ENCODE peak calls at places on chromosomes 11 and 22, in eight cellular contexts. One of them, this sample, is unnamed.

GRCh38 chr11:124586247-124586860 is 16.6 kb downstream of the OR8A1 start:
- DNase-seq in breast epithelium: no peak
- DNase-seq in cardiac muscle cell: peak; percentile 67
- DNase-seq in brain microvascular endothelial cell: peak; percentile 68
- DNase-seq in heart left ventricle: peak; percentile 66
- DNase-seq in lower lobe of right lung: peak; percentile 59
- DNase-seq in tibial artery: no peak
- DNase-seq in spleen: no peak
- DNase-seq in this sample: peak; percentile 80

GRCh38 chr11:107576497-107577086 is 11.1 kb upstream of the ALKBH8 start:
- DNase-seq in spleen: no peak
- DNase-seq in lower lobe of right lung: no peak
- DNase-seq in brain microvascular endothelial cell: peak; percentile 53
- DNase-seq in tibial artery: no peak
- DNase-seq in breast epithelium: no peak
- DNase-seq in cardiac muscle cell: peak; percentile 52
- DNase-seq in heart left ventricle: no peak
- DNase-seq in this sample: peak; percentile 62

GRCh38 chr11:2360081-2360642 is 16.9 kb upstream of the CD81 start:
- DNase-seq in tibial artery: no peak
- DNase-seq in heart left ventricle: no peak
- DNase-seq in breast epithelium: peak; percentile 73
- DNase-seq in spleen: no peak
- DNase-seq in lower lobe of right lung: no peak
- DNase-seq in cardiac muscle cell: no peak
- DNase-seq in brain microvascular endothelial cell: no peak
- DNase-seq in this sample: no peak

GRCh38 chr22:47372111-47372581 is 609.7 kb downstream of the TBC1D22A start:
- DNase-seq in breast epithelium: no peak
- DNase-seq in tibial artery: no peak
- DNase-seq in heart left ventricle: no peak
- DNase-seq in cardiac muscle cell: no peak
- DNase-seq in brain microvascular endothelial cell: no peak
- DNase-seq in lower lobe of right lung: peak; percentile 41
- DNase-seq in spleen: peak; percentile 51
- DNase-seq in this sample: no peak

GRCh38 chr11:120431633-120432032 is 79.9 kb upstream of the GRIK4 start:
- DNase-seq in brain microvascular endothelial cell: peak; percentile 62
- DNase-seq in cardiac muscle cell: no peak
- DNase-seq in tibial artery: no peak
- DNase-seq in spleen: no peak
- DNase-seq in breast epithelium: no peak
- DNase-seq in lower lobe of right lung: no peak
- DNase-seq in heart left ventricle: no peak
- DNase-seq in this sample: peak; percentile 58

GRCh38 chr11:63889344-63889743 is 27.6 kb downstream of the RCOR2 start:
- DNase-seq in heart left ventricle: no peak
- DNase-seq in spleen: no peak
- DNase-seq in tibial artery: no peak
- DNase-seq in brain microvascular endothelial cell: no peak
- DNase-seq in lower lobe of right lung: no peak
- DNase-seq in breast epithelium: no peak
- DNase-seq in cardiac muscle cell: no peak
- DNase-seq in this sample: no peak

GRCh38 chr11:47161134-47161854 is 15.4 kb downstream of the ARFGAP2 start:
- DNase-seq in breast epithelium: peak; percentile 46
- DNase-seq in brain microvascular endothelial cell: peak; percentile 54
- DNase-seq in lower lobe of right lung: peak; percentile 61
- DNase-seq in tibial artery: no peak
- DNase-seq in cardiac muscle cell: peak; percentile 64
- DNase-seq in spleen: no peak
- DNase-seq in heart left ventricle: peak; percentile 74
- DNase-seq in this sample: peak; percentile 77

GRCh38 chr11:120853435-120853834 is 170.5 kb upstream of the TBCEL start:
- DNase-seq in breast epithelium: no peak
- DNase-seq in tibial artery: no peak
- DNase-seq in lower lobe of right lung: no peak
- DNase-seq in brain microvascular endothelial cell: no peak
- DNase-seq in spleen: no peak
- DNase-seq in heart left ventricle: no peak
- DNase-seq in cardiac muscle cell: no peak
- DNase-seq in this sample: no peak

GRCh38 chr11:102144357-102145342 is 34.4 kb downstream of the YAP1 start:
- DNase-seq in cardiac muscle cell: peak; percentile 43
- DNase-seq in lower lobe of right lung: no peak
- DNase-seq in tibial artery: peak; percentile 76
- DNase-seq in spleen: no peak
- DNase-seq in breast epithelium: no peak
- DNase-seq in brain microvascular endothelial cell: no peak
- DNase-seq in heart left ventricle: no peak
- DNase-seq in this sample: peak; percentile 60

GRCh38 chr11:70467196-70468085 is 69.1 kb downstream of the CTTN start:
- DNase-seq in tibial artery: no peak
- DNase-seq in heart left ventricle: peak; percentile 77
- DNase-seq in cardiac muscle cell: peak; percentile 77
- DNase-seq in spleen: peak; percentile 75
- DNase-seq in brain microvascular endothelial cell: peak; percentile 41
- DNase-seq in breast epithelium: peak; percentile 40
- DNase-seq in lower lobe of right lung: peak; percentile 66
- DNase-seq in this sample: peak; percentile 55

DNA sequence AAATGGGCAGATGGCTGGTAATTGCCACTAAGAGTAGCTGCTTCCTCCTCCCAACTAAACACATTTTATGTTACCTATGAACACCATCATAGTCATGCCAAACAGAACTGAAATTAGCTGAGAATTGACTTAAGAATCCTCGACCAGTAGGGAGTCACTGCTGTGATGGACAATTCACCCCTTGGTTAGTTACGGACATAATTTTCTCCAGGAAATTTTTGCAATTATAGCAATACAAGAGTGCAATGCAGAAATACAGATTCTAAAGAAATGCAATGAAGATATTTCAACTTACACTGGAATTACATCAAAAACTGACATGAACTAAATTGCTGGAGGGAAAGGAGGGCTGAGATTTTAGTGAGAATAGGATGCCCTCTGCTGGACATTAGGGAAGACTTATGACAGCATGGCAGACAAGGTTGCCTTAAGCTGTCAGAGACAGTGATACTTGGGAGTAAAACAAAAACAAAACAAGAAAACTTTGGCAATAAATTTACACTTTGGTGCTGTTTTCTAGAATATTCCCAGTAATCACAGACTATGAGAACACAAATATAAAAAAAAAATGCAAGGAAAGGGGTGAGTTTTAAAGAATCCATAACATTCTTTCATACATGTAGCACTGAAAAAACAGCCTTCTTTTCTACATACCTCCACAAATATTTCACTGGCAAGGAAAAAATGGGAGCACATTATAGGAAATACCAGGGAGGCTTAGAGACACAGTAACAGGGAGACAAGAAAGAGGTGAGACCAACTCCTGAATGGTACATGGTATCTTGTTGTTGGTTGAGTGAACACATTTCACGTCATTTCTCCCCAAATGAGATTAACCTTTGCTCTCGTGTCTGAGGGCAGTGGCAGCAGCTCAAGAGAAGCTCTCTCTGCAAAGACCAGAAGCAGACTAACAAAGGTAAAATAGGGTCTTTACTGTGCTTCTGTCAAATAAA is 11.2 kb upstream of the PPP2R1B start:
- DNase-seq in cardiac muscle cell: peak; percentile 71
- DNase-seq in lower lobe of right lung: no peak
- DNase-seq in spleen: no peak
- DNase-seq in brain microvascular endothelial cell: peak; percentile 57
- DNase-seq in tibial artery: no peak
- DNase-seq in heart left ventricle: no peak
- DNase-seq in breast epithelium: no peak
- DNase-seq in this sample: peak; percentile 90
- H3K4me3 ChIP-seq in cardiac muscle cell: no peak overlapping the region
- H3K4me3 ChIP-seq in lower lobe of right lung: no peak overlapping the region
- H3K4me3 ChIP-seq in spleen: no peak overlapping the region
- H3K4me3 ChIP-seq in brain microvascular endothelial cell: no peak overlapping the region
- H3K4me3 ChIP-seq in tibial artery: no peak overlapping the region
- H3K4me3 ChIP-seq in heart left ventricle: no peak overlapping the region
- H3K4me3 ChIP-seq in breast epithelium: no peak overlapping the region
- H3K4me3 ChIP-seq in this sample: no peak overlapping the region

DNA sequence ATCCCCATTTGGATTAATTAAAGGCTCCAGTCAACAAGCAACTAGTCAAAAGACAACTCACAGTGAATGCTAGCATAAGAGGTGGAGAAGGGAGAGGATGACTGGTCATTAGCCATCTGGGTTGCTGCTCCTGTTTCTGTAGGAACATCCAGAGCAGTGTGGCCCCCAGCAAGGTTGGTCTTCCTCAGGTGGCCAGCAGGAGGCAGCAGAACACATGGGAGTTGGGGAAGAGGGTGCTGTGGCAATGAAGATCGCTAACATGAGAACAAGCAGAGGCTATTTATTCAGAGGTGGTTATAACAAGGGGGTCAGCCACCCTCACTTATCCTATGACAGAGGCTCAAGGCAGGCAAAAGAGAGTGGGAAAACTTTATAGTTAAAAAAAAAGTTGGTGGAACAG is 21.3 kb downstream of the IZUMO1R start:
- DNase-seq in breast epithelium: no peak
- DNase-seq in spleen: no peak
- DNase-seq in heart left ventricle: no peak
- DNase-seq in lower lobe of right lung: no peak
- DNase-seq in cardiac muscle cell: peak; percentile 32
- DNase-seq in tibial artery: no peak
- DNase-seq in brain microvascular endothelial cell: peak; percentile 14
- DNase-seq in this sample: peak; percentile 38
- TF ChIP-seq CTCF in breast epithelium: no peak
- TF ChIP-seq CTCF in spleen: peak; percentile 23
- TF ChIP-seq CTCF in heart left ventricle: no peak
- TF ChIP-seq CTCF in lower lobe of right lung: peak; percentile 42
- TF ChIP-seq CTCF in cardiac muscle cell: peak; percentile 48
- TF ChIP-seq CTCF in tibial artery: no peak
- TF ChIP-seq CTCF in brain microvascular endothelial cell: peak; percentile 75
- TF ChIP-seq CTCF in this sample: peak; percentile 51

GRCh38 chr11:61091373-61092279 is 10.7 kb upstream of the CD5 start:
- DNase-seq in breast epithelium: no peak
- DNase-seq in brain microvascular endothelial cell: peak; percentile 31
- DNase-seq in heart left ventricle: peak; percentile 54
- DNase-seq in cardiac muscle cell: peak; percentile 31
- DNase-seq in lower lobe of right lung: no peak
- DNase-seq in tibial artery: peak; percentile 37
- DNase-seq in spleen: no peak
- DNase-seq in this sample: peak; percentile 36
- H3K4me3 ChIP-seq in breast epithelium: no peak overlapping the region
- H3K4me3 ChIP-seq in brain microvascular endothelial cell: no peak overlapping the region
- H3K4me3 ChIP-seq in heart left ventricle: no peak overlapping the region
- H3K4me3 ChIP-seq in cardiac muscle cell: no peak overlapping the region
- H3K4me3 ChIP-seq in lower lobe of right lung: no peak overlapping the region
- H3K4me3 ChIP-seq in tibial artery: no peak overlapping the region
- H3K4me3 ChIP-seq in spleen: no peak overlapping the region
- H3K4me3 ChIP-seq in this sample: no peak overlapping the region

GRCh38 chr11:105456950-105457349 is 152.9 kb upstream of the GRIA4 start:
- DNase-seq in lower lobe of right lung: no peak
- DNase-seq in tibial artery: no peak
- DNase-seq in brain microvascular endothelial cell: no peak
- DNase-seq in spleen: no peak
- DNase-seq in heart left ventricle: no peak
- DNase-seq in cardiac muscle cell: no peak
- DNase-seq in breast epithelium: no peak
- DNase-seq in this sample: no peak
- TF ChIP-seq CTCF in lower lobe of right lung: no peak
- TF ChIP-seq CTCF in tibial artery: no peak
- TF ChIP-seq CTCF in brain microvascular endothelial cell: peak; percentile 33
- TF ChIP-seq CTCF in spleen: no peak
- TF ChIP-seq CTCF in heart left ventricle: no peak
- TF ChIP-seq CTCF in cardiac muscle cell: no peak
- TF ChIP-seq CTCF in breast epithelium: no peak
- TF ChIP-seq CTCF in this sample: no peak

DNA sequence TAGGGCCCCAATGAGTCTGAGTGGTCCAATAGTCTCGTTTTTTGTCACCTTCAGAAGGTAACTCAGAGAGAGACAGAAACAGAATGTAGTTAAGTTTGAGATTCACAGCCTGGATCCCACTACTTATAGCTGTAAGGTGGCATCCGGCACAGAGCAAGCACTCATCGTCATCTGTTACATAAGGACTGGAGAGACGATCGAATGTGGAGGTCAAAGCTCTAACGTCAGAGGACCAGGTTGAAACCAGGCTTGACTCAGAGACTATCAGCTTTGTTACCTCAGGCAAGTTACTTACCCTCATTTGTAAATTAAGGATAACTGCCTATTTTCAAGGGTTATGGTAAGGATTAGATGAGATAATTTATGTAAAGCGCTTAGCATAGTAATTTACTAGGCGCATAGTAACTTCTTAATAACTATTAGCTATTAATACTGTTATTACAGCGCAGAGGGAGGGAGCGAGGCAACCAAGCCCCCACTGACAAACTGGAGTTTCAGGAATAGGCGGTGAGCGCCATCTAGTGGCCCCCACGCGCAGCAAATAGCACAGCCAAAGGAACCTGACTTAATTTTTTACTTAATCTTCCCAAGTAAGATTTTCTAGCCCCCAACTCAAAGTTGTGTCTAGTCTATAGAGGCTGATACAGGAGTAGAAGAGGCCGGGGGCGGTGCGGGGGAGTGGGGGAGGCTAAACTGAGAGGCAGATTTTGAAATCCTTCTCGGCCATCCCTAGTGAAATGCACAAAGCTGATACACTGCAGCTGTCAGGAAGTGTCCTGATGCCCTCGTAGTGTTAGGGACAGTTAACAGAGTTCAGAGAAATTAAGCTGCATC is 29.0 kb upstream of the API5 start:
- DNase-seq in cardiac muscle cell: peak; percentile 62
- DNase-seq in lower lobe of right lung: peak; percentile 51
- DNase-seq in tibial artery: no peak
- DNase-seq in heart left ventricle: peak; percentile 73
- DNase-seq in brain microvascular endothelial cell: peak; percentile 20
- DNase-seq in spleen: peak; percentile 76
- DNase-seq in breast epithelium: no peak
- DNase-seq in this sample: peak; percentile 51
- H3K4me3 ChIP-seq in cardiac muscle cell: no peak overlapping the region
- H3K4me3 ChIP-seq in lower lobe of right lung: no peak overlapping the region
- H3K4me3 ChIP-seq in tibial artery: no peak overlapping the region
- H3K4me3 ChIP-seq in heart left ventricle: no peak overlapping the region
- H3K4me3 ChIP-seq in brain microvascular endothelial cell: no peak overlapping the region
- H3K4me3 ChIP-seq in spleen: no peak overlapping the region
- H3K4me3 ChIP-seq in breast epithelium: no peak overlapping the region
- H3K4me3 ChIP-seq in this sample: no peak overlapping the region

This sample was measured in fibroblast of pulmonary artery.